ENCODE peak calls at places on chromosomes 6 and 20, in five cellular contexts. R is K562, P is SK-N-SH, Y is HepG2, D is GM12878. L is an unnamed sample. For H3K4me1, the result is how much of the 10 kb centered on the place peaks cover.

GRCh38 chr20:62358728-62359490 is 8.2 kb downstream of the LAMA5 start:
- DNase-seq in R (peak), P (no peak), Y (no peak), D (no peak), L (peak)

GRCh38 chr6:170285482-170285881 is 5.4 kb downstream of the DLL1 start:
- DNase-seq in R (no peak), P (no peak), Y (no peak), D (no peak), L (no peak)

GRCh38 chr6:50990750-50991446 is 172.2 kb downstream of the TFAP2B start:
- DNase-seq in R (no peak), P (no peak), Y (peak), D (no peak), L (no peak)

GRCh38 chr20:36339646-36340592 is 33.8 kb downstream of the DLGAP4 start:
- DNase-seq in R (no peak), P (no peak), Y (no peak), D (no peak), L (no peak)

GRCh38 chr20:740162-740561 is 28.1 kb downstream of the SLC52A3 start:
- DNase-seq in R (no peak), P (no peak), Y (no peak), D (no peak), L (no peak)

GRCh38 chr20:50305636-50306477 is 115.2 kb downstream of the CEBPB start:
- DNase-seq in R (peak), P (peak), Y (peak), D (no peak), L (no peak)

GRCh38 chr6:42010185-42010872 is 40.0 kb upstream of the TAF8 start:
- DNase-seq in R (peak), P (no peak), Y (no peak), D (no peak), L (no peak)

GRCh38 chr20:63737940-63738686 is 1.5 kb upstream of the SLC2A4RG start:
- DNase-seq in R (peak), P (no peak), Y (peak), D (no peak), L (peak)

GRCh38 chr6:53236241-53236640 is 87.6 kb upstream of the GCM1 start:
- DNase-seq in R (no peak), P (no peak), Y (no peak), D (no peak), L (no peak)

GRCh38 chr6:30156262-30156599 is 4.8 kb downstream of the TRIM10 start:
- DNase-seq in R (peak), P (no peak), Y (peak), D (no peak), L (no peak)

GRCh38 chr6:11975353-11975977 is 36.6 kb upstream of the HIVEP1 start:
- DNase-seq in R (peak), P (no peak), Y (no peak), D (peak), L (no peak)

GRCh38 chr6:111030008-111031006 is 48.5 kb downstream of the RPF2 start:
- DNase-seq in R (no peak), P (peak), Y (no peak), D (no peak), L (no peak)

GRCh38 chr20:57464642-57465211 is 60.2 kb downstream of the CTCFL start:
- DNase-seq in R (peak), P (no peak), Y (peak), D (no peak), L (no peak)

GRCh38 chr6:32371204-32371603 is 499 bp downstream of the TSBP1 start:
- DNase-seq in R (no peak), P (no peak), Y (no peak), D (no peak), L (no peak)

GRCh38 chr6:118761643-118762042 is 110.3 kb upstream of the CEP85L start:
- DNase-seq in R (no peak), P (no peak), Y (no peak), D (no peak), L (no peak)

GRCh38 chr6:24910850-24911712 is 24.7 kb downstream of the RIPOR2 start:
- DNase-seq in R (no peak), P (peak), Y (no peak), D (no peak), L (no peak)

GRCh38 chr6:119193707-119194106 is 115.2 kb upstream of the FAM184A start:
- DNase-seq in R (no peak), P (peak), Y (no peak), D (no peak), L (no peak)

GRCh38 chr6:20630136-20630535 is 95.9 kb downstream of the CDKAL1 start:
- DNase-seq in R (no peak), P (no peak), Y (no peak), D (no peak), L (peak)

GRCh38 chr6:20632696-20633095 is 98.4 kb downstream of the CDKAL1 start:
- DNase-seq in R (no peak), P (no peak), Y (no peak), D (no peak), L (no peak)

GRCh38 chr6:20630617-20631448 is 96.6 kb downstream of the CDKAL1 start:
- DNase-seq in R (no peak), P (no peak), Y (peak), D (peak), L (no peak)

GRCh38 chr6:20629509-20629908 is 95.3 kb downstream of the CDKAL1 start:
- DNase-seq in R (no peak), P (no peak), Y (no peak), D (no peak), L (no peak)

DNA sequence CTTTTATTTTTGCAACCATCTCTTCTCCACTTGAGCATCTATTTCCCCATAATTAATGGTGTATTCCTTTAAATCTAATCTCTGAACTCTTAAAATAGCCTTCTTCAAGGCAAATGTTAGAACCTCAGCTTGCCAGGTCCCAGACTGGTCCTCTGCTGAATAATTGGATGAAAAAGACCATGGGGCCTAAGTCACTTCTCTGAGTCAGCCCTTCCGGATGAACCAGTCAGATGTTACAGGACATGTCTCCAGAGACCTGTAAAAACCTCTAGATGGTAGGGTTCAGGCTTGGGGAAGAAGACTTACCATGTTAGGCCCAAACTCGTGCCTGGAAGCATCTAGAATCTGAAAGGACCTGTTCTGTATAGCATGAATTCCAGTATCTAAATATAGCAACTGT is 97.3 kb downstream of the CDKAL1 start:
- DNase-seq in R (no peak), P (no peak), Y (no peak), D (no peak), L (no peak)
- TF ChIP-seq GABPA in R (no peak), P (no peak), Y (no peak), D (no peak), L (no peak)

GRCh38 chr6:115415378-115415777 is 645.3 kb downstream of the FRK start:
- DNase-seq in R (no peak), P (no peak), Y (no peak), D (no peak), L (peak)
- TF ChIP-seq CTCF in R (no peak), P (no peak), Y (no peak), D (no peak), L (no peak)

DNA sequence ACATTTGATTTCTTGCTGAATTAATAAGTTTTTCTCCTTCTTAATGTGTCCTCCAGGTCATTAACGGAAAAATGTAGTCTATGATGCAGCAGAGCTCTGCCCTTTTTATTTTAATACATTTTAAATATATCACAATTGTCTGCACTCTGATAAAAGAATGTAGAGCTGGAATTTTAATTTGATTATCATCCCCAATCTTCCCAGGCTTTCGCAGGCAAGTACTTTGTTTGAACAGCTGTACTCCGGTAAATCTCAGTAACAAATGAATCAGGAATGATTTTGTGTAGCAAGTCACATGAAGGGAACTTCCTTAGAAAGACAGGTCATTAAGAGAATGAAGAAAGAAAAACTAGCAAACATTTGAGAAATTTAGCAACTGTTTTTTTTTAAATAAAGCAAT is 147.2 kb downstream of the SOX4 start:
- DNase-seq in R (no peak), P (no peak), Y (no peak), D (no peak), L (no peak)
- H3K4me1 ChIP-seq in R (under half), P (under half), Y (under half), D (under half), L (under half)

GRCh38 chr6:82246802-82247633 is 526 bp downstream of the IBTK start:
- DNase-seq in R (peak), P (peak), Y (peak), D (no peak), L (no peak)
- TF ChIP-seq GABPA in R (no peak), P (no peak), Y (no peak), D (no peak), L (no peak)

DNA sequence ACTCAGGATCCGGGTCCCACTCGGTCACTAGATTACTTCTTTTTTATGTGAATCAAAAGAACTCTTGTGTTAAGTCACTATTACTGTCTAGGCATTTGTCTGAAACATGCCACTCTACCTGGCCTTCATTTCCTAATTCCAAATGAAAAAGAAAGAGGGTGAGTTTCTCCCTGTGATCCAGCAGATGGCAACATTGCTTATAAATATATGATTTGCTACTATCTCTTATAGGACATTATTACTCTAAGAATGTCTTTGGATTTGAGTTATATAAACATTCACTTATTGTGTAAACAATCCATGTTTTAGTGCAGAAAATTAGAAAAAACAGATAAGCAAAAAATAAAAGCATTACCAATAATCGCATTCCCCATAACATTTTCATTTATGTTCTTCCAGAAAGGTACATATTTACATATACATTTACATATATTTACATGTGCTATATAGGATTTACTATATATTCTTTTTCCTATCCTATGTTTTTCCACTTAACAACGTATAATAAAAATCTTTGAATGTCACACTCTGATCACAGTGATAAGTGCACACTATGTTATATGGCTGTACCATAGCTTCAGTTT is 66.9 kb downstream of the FAXC start:
- DNase-seq in R (peak), P (peak), Y (no peak), D (no peak), L (no peak)
- TF ChIP-seq CTCF in R (peak), P (peak), Y (peak), D (peak), L (no peak)

GRCh38 chr20:25290646-25291431 is 43.0 kb downstream of the PYGB start:
- DNase-seq in R (no peak), P (no peak), Y (no peak), D (no peak), L (no peak)

GRCh38 chr20:25292176-25292891 is 44.4 kb downstream of the PYGB start:
- DNase-seq in R (no peak), P (no peak), Y (no peak), D (no peak), L (no peak)

GRCh38 chr20:25289886-25290597 is 42.2 kb downstream of the PYGB start:
- DNase-seq in R (no peak), P (no peak), Y (no peak), D (no peak), L (no peak)

GRCh38 chr20:25293507-25293906 is 45.6 kb downstream of the PYGB start:
- DNase-seq in R (no peak), P (no peak), Y (no peak), D (no peak), L (no peak)

GRCh38 chr20:25291432-25292133 is 43.7 kb downstream of the PYGB start:
- DNase-seq in R (no peak), P (no peak), Y (no peak), D (no peak), L (no peak)
- H3K4me1 ChIP-seq in R (under half), P (under half), Y (under half), D (under half), L (under half)

DNA sequence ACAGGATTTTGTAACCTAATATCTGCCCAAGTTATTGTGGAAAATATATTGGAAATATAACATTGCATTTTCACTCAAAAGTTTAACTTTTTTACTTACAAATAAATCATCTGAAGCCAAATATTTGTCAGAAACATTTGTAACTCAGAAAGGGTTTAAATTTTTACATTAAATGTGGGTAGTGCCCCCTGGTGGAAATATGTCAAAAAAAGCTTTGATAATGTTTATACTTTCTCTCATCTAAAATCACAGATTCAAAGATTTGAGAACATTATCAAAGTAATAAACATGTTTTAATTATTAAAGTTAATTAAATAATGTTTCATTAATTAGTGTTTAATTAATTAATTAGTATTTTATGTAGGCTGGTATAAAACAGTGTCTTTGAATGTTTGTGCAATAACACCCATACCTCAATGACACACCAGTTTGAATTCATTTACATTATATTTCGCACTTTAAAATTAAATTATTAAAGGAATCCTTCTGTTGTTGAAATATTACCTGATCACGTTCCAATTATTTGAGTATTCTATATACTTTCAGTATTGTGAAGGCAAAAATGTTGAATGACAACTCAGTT is 320.1 kb upstream of the FKBP1C start:
- DNase-seq in R (peak), P (peak), Y (peak), D (no peak), L (no peak)
- TF ChIP-seq GABPA in R (no peak), P (no peak), Y (no peak), D (no peak), L (no peak)

GRCh38 chr6:7727150-7727950 is 1.5 kb downstream of the BMP6 start:
- DNase-seq in R (peak), P (peak), Y (no peak), D (no peak), L (peak)
- TF ChIP-seq CTCF in R (no peak), P (no peak), Y (no peak), D (no peak), L (no peak)

GRCh38 chr6:163572612-163573011 is 158.1 kb downstream of the QKI start:
- DNase-seq in R (peak), P (no peak), Y (no peak), D (no peak), L (no peak)
- H3K4me1 ChIP-seq in R (half or more), P (under half), Y (under half), D (under half), L (under half)

L was measured in H1.